ENCODE peak calls at places on chromosomes 16 and 17, in eight cellular contexts. F is testis, U is stomach, L is body of pancreas, G is A549, T is colonic mucosa, V is H9, M is breast epithelium. Q is an unnamed sample.

GRCh38 chr16:65494609-65495008 is 372.7 kb upstream of the CDH11 start:
- DNase-seq in F (no peak), U (no peak), L (no peak), G (no peak), T (no peak), V (no peak), M (no peak), Q (no peak)

GRCh38 chr16:11799017-11799381 is 1.9 kb upstream of the ZC3H7A start:
- DNase-seq in F (no peak), U (no peak), L (no peak), G (no peak), T (no peak), V (no peak), M (no peak), Q (no peak)

GRCh38 chr17:81471804-81472456 is 40.7 kb downstream of the ACTG1 start:
- DNase-seq in F (peak), U (no peak), L (no peak), G (peak), T (peak), V (peak), M (peak), Q (peak)

GRCh38 chr17:40910441-40910841 is 25.4 kb upstream of the KRT20 start:
- DNase-seq in F (no peak), U (no peak), L (no peak), G (no peak), T (no peak), V (no peak), M (no peak), Q (no peak)

GRCh38 chr17:58564971-58565370 is 50.5 kb upstream of the MTMR4 start:
- DNase-seq in F (no peak), U (no peak), L (no peak), G (no peak), T (no peak), V (no peak), M (no peak), Q (no peak)

GRCh38 chr17:60525624-60526514 is at the start of gene APPBP2:
- DNase-seq in F (peak), U (peak), L (peak), G (peak), T (peak), V (peak), M (peak), Q (peak)

GRCh38 chr17:44970136-44970737 is 2.1 kb upstream of the C1QL1 start:
- DNase-seq in F (peak), U (no peak), L (no peak), G (no peak), T (no peak), V (peak), M (no peak), Q (no peak)

GRCh38 chr17:27315322-27315721 is 21.4 kb downstream of the WSB1 start:
- DNase-seq in F (peak), U (peak), L (peak), G (no peak), T (peak), V (peak), M (peak), Q (no peak)

GRCh38 chr17:2982854-2983636 is 80.4 kb downstream of the OR1D5 start:
- DNase-seq in F (peak), U (no peak), L (no peak), G (peak), T (peak), V (peak), M (peak), Q (peak)

GRCh38 chr16:57483725-57484514 is 2.4 kb downstream of the DOK4 start:
- DNase-seq in F (no peak), U (peak), L (no peak), G (no peak), T (no peak), V (no peak), M (no peak), Q (no peak)

DNA sequence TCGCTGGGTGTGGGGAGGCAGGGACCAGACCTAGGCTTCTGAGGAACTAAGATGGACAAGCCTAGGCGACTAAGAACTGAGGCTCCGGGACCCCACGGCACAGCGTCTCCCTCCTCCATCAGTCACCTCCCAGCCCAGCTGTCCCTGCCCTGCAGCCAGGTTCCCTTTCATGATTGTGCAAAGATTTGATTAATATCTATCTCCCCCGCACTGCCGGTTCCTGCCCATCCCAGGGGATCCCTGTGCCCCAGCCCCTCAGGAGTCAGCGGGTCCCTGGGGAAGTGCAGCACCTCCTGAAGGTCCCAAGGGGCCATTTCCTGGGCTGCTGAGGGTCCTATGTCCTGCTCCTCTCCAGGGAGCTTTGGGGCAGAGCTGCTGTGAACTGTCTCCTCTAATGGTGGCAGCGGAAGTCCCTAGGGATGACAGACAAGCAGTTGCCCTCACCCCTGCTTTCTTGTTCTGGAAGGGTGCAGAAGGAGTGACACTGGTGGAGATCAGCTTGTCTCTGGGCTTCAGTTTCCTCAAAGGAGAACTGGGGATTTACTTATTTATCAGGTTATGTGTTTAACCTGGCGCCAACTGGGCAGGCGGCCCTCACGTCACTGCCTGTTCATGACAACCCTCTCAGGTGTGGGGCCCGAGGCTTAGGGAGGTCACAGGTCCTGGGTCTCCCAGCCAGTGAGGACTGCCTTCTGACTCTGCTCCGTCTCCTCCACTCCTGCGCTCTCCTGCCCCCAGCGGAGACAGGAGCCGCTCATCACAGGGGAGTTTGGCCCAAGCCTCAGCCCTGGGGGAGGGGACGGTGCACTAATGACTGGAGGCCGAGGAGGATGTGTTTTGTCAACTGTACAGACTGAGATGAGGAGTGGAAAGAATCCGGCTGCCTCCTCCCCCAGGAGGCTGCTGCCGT is 1.9 kb upstream of the C16orf74 start:
- DNase-seq in F (peak), U (peak), L (peak), G (no peak), T (no peak), V (peak), M (peak), Q (peak)
- TF ChIP-seq CTCF in F (no peak), U (no peak), L (peak), G (no peak), T (no peak), V (peak), M (no peak), Q (peak)

GRCh38 chr17:51355314-51356083 is 95.2 kb downstream of the UTP18 start:
- DNase-seq in F (no peak), U (no peak), L (no peak), G (no peak), T (no peak), V (no peak), M (no peak), Q (no peak)
- H3K27ac ChIP-seq in F (no peak), U (no peak), L (no peak), G (no peak), T (no peak), V (no peak), M (no peak), Q (no peak)

DNA sequence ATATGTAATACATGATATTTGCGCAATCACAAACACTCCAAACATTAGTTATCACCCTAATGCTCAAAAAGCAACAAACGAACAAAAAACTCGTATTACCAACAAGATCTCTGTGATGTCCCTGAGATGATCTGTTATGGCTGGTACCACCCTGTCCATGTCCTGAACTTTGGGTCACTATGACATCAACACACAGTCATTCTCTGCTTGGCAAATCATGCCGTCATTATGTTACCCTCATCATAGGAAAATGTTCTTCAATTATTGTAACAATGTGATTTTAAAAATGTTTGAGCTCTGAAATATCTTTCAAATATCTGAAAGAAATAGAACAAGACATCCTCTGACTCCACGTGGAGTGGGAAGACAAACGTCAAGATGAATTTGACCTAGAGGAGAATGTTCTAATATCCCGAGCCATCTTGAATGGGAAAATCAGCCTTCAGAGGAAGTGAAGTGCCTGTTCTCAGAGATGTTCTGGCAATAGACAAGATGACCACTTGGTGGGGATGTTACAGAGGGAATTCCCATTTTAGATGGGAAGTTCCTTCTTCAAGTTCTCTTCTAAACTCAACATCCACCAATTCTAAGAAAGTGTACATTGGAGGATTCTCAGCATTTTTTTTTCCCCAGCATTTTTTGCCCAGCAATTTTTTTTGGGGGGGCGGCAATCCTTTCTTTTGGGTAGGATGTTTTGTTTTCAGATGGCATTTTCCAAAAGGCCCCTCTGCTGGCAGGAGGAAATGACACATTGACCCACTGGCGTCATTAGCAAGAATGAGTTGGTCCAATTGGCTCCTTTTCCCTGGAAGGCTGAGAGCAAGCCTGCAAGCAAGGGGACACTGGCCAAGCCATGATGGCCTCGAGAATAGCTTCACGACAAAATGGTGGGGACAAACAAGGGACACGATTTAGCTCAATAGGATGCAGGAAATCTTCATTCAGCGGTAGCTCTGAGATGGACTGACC is 3.7 kb upstream of the HSD17B2 start:
- DNase-seq in F (no peak), U (no peak), L (no peak), G (peak), T (peak), V (no peak), M (no peak), Q (peak)
- TF ChIP-seq CTCF in F (no peak), U (peak), L (peak), G (peak), T (peak), V (peak), M (peak), Q (peak)

GRCh38 chr16:1311212-1311737 is 1.8 kb downstream of the UBE2I start:
- DNase-seq in F (no peak), U (no peak), L (no peak), G (no peak), T (no peak), V (no peak), M (no peak), Q (no peak)
- H3K27ac ChIP-seq in F (no peak), U (peak), L (no peak), G (peak), T (no peak), V (no peak), M (peak), Q (peak)

GRCh38 chr16:15055141-15056053 is 477 bp downstream of the NTAN1 start:
- DNase-seq in F (peak), U (no peak), L (peak), G (peak), T (peak), V (no peak), M (no peak), Q (peak)
- TF ChIP-seq CTCF in F (no peak), U (no peak), L (no peak), G (peak), T (no peak), V (peak), M (no peak), Q (peak)

GRCh38 chr16:89317101-89317671 is 99.7 kb downstream of the ZNF778 start:
- DNase-seq in F (no peak), U (no peak), L (no peak), G (no peak), T (peak), V (no peak), M (no peak), Q (no peak)

GRCh38 chr16:89318430-89318758 is 100.9 kb downstream of the ZNF778 start:
- DNase-seq in F (no peak), U (no peak), L (no peak), G (no peak), T (no peak), V (no peak), M (no peak), Q (no peak)

GRCh38 chr16:89316701-89317100 is 99.2 kb downstream of the ZNF778 start:
- DNase-seq in F (no peak), U (no peak), L (no peak), G (no peak), T (no peak), V (no peak), M (no peak), Q (no peak)

GRCh38 chr16:89318871-89319627 is 101.5 kb downstream of the ZNF778 start:
- DNase-seq in F (no peak), U (no peak), L (no peak), G (no peak), T (no peak), V (no peak), M (no peak), Q (no peak)

DNA sequence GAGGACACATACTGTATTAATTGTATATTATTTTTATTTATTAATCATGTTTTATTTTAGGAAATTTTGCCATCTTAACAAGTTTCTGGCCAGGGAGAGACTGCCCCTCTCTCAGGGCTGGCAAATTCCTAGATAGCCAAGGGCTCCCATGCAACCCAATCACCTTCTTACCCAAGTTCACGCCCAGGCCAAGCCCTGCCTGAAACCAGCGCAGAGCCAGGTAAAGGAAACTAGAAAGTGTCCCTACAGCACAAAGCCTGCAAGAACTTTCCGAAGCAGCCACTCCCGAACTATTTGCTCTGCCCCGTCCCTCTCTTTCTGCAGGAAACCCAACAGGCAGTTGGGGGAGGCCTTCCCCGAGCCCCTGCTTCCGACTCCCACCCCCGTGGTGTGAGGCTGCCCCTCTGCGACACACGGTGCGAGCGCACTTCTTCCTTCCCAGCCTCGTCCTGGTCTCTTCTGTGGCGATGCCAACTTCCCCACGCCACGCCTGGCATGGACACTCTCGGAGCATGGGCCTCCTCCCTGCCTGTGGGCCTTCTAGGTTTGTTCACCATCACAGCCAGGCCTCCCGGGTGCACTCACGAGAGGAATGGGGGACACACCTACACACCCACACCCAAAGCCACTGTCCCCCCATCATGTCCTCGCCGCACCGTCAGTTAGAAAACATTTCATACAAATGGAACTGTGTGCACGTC is 100.4 kb downstream of the ZNF778 start:
- DNase-seq in F (no peak), U (no peak), L (no peak), G (no peak), T (peak), V (no peak), M (no peak), Q (no peak)
- H3K27ac ChIP-seq in F (no peak), U (peak), L (no peak), G (peak), T (peak), V (no peak), M (no peak), Q (peak)

DNA sequence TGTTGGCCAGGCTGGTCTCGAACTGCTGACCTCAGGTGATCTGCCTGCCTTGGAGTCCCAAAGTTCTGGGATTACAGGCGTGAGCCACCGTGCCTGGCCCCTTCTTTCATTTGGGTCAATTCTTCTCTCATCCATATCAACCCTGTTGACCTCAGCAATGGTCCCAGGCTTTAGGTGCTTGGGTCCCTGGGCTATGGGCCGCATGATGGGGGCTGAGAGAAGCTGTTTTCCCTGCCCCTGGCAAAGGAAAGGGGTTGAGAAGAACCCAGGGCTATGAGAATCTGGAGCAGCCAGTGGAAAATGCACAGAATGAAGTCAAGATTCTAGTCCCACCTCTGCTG is 90.2 kb upstream of the TOB1 start:
- DNase-seq in F (no peak), U (no peak), L (no peak), G (no peak), T (no peak), V (no peak), M (no peak), Q (no peak)
- TF ChIP-seq CTCF in F (no peak), U (no peak), L (no peak), G (no peak), T (no peak), V (no peak), M (no peak), Q (no peak)